ENCODE peak calls at places on chromosomes 16 and 17, in five cellular contexts. One of them, this sample, is unnamed.

GRCh38 chr16:23206986-23207385 is 24.4 kb downstream of the SCNN1G start:
- DNase-seq in lower lobe of right lung: no peak
- DNase-seq in PC-3: no peak
- DNase-seq in left lung: no peak
- DNase-seq in mammary epithelial cell: no peak
- DNase-seq in this sample: no peak

GRCh38 chr16:85461814-85462404 is 151.2 kb upstream of the GSE1 start:
- DNase-seq in PC-3: no peak
- DNase-seq in left lung: peak; percentile 81
- DNase-seq in mammary epithelial cell: no peak
- DNase-seq in lower lobe of right lung: peak; percentile 75
- DNase-seq in this sample: no peak

GRCh38 chr16:58409316-58409973 is 17.2 kb downstream of the GINS3 start:
- DNase-seq in mammary epithelial cell: peak; percentile 90
- DNase-seq in PC-3: peak; percentile 82
- DNase-seq in left lung: no peak
- DNase-seq in lower lobe of right lung: peak; percentile 52
- DNase-seq in this sample: no peak

GRCh38 chr16:57647136-57647875 is 18.9 kb downstream of the ADGRG1 start:
- DNase-seq in left lung: no peak
- DNase-seq in mammary epithelial cell: no peak
- DNase-seq in lower lobe of right lung: no peak
- DNase-seq in PC-3: peak; percentile 21
- DNase-seq in this sample: no peak

GRCh38 chr17:72697602-72698146 is 394.8 kb downstream of the SLC39A11 start:
- DNase-seq in lower lobe of right lung: no peak
- DNase-seq in PC-3: peak; percentile 18
- DNase-seq in left lung: no peak
- DNase-seq in mammary epithelial cell: no peak
- DNase-seq in this sample: no peak

GRCh38 chr17:12553625-12554024 is 112.1 kb upstream of the MYOCD start:
- DNase-seq in PC-3: no peak
- DNase-seq in lower lobe of right lung: no peak
- DNase-seq in left lung: no peak
- DNase-seq in mammary epithelial cell: no peak
- DNase-seq in this sample: no peak

GRCh38 chr17:6517017-6517416 is 39.3 kb downstream of the PITPNM3 start:
- DNase-seq in lower lobe of right lung: no peak
- DNase-seq in mammary epithelial cell: no peak
- DNase-seq in PC-3: no peak
- DNase-seq in left lung: no peak
- DNase-seq in this sample: no peak

GRCh38 chr17:82300707-82301270 is 16.6 kb downstream of the CD7 start:
- DNase-seq in left lung: peak; percentile 64
- DNase-seq in PC-3: peak; percentile 29
- DNase-seq in lower lobe of right lung: peak; percentile 82
- DNase-seq in mammary epithelial cell: peak; percentile 65
- DNase-seq in this sample: peak; percentile 80

GRCh38 chr16:20931066-20931465 is 30.5 kb downstream of the LYRM1 start:
- DNase-seq in PC-3: no peak
- DNase-seq in mammary epithelial cell: no peak
- DNase-seq in lower lobe of right lung: no peak
- DNase-seq in left lung: no peak
- DNase-seq in this sample: no peak

GRCh38 chr17:75450270-75450669 is 6.2 kb upstream of the TMEM94 start:
- DNase-seq in PC-3: no peak
- DNase-seq in mammary epithelial cell: no peak
- DNase-seq in left lung: no peak
- DNase-seq in lower lobe of right lung: no peak
- DNase-seq in this sample: no peak

GRCh38 chr16:86304868-86305267 is 205.5 kb upstream of the FOXF1 start:
- DNase-seq in lower lobe of right lung: no peak
- DNase-seq in mammary epithelial cell: no peak
- DNase-seq in left lung: no peak
- DNase-seq in PC-3: no peak
- DNase-seq in this sample: no peak

GRCh38 chr17:35087731-35088646 is 24.5 kb upstream of the RFFL start:
- DNase-seq in PC-3: peak; percentile 47
- DNase-seq in left lung: peak; percentile 73
- DNase-seq in mammary epithelial cell: peak; percentile 53
- DNase-seq in lower lobe of right lung: peak; percentile 75
- DNase-seq in this sample: no peak

GRCh38 chr17:78996781-78997201 is 12.8 kb downstream of the CANT1 start:
- DNase-seq in mammary epithelial cell: no peak
- DNase-seq in lower lobe of right lung: no peak
- DNase-seq in left lung: no peak
- DNase-seq in PC-3: no peak
- DNase-seq in this sample: no peak

GRCh38 chr17:80494547-80494946 is 18.1 kb upstream of the NPTX1 start:
- DNase-seq in left lung: no peak
- DNase-seq in mammary epithelial cell: peak; percentile 32
- DNase-seq in PC-3: peak; percentile 38
- DNase-seq in lower lobe of right lung: no peak
- DNase-seq in this sample: no peak

GRCh38 chr17:49519781-49520180 is 24.7 kb downstream of the NGFR start:
- DNase-seq in mammary epithelial cell: no peak
- DNase-seq in lower lobe of right lung: no peak
- DNase-seq in left lung: no peak
- DNase-seq in PC-3: no peak
- DNase-seq in this sample: no peak

GRCh38 chr16:82621796-82622195 is 5.0 kb upstream of the CDH13 start:
- DNase-seq in mammary epithelial cell: no peak
- DNase-seq in PC-3: peak; percentile 23
- DNase-seq in left lung: no peak
- DNase-seq in lower lobe of right lung: no peak
- DNase-seq in this sample: no peak

GRCh38 chr17:3675886-3676285 is 7.3 kb downstream of the EMC6 start:
- DNase-seq in left lung: no peak
- DNase-seq in PC-3: no peak
- DNase-seq in mammary epithelial cell: no peak
- DNase-seq in lower lobe of right lung: no peak
- DNase-seq in this sample: no peak

GRCh38 chr16:87392823-87393679 is 915 bp downstream of the MAP1LC3B start:
- DNase-seq in left lung: peak; percentile 65
- DNase-seq in mammary epithelial cell: peak; percentile 55
- DNase-seq in PC-3: peak; percentile 36
- DNase-seq in lower lobe of right lung: peak; percentile 78
- DNase-seq in this sample: no peak
- TF ChIP-seq CTCF in left lung: no peak
- TF ChIP-seq CTCF in mammary epithelial cell: peak; percentile 5
- TF ChIP-seq CTCF in PC-3: peak; percentile 31
- TF ChIP-seq CTCF in lower lobe of right lung: peak; percentile 34
- TF ChIP-seq CTCF in this sample: peak; percentile 35

DNA sequence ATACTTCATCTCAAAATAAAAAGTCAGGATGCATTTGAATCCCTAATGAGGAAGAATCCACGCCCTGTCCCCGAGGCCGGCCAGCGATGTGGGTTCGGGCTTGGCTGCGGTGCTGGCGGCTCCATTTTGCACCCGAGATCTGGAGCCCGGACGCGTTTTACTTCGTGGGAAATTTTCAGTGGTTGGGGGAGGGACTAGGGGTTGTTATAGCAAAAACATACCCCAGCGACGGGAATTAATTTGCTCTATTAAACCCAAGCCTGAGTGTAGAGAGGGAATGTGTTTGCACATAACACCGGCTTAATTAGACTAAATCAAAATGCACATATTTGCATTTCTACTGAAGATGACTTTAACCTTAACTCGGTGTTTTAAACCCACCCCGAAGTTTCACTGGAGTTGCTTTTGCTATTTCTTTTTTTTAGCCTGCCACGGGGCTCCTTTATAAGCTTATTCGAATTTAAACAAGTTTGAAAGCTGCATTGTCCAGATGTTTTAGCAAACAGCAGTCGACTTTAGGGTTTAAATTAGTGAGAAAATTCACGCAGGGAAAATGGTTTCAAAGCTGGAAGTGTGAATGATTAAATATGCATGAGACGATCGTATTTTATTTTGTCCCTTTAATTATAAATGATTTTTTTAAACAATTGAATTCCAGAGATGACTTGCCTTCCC is 4.9 kb downstream of the IRX5 start:
- DNase-seq in left lung: no peak
- DNase-seq in lower lobe of right lung: no peak
- DNase-seq in PC-3: no peak
- DNase-seq in mammary epithelial cell: peak; percentile 43
- DNase-seq in this sample: no peak
- H3K27ac ChIP-seq in left lung: peak overlapping the region; percentile 75
- H3K27ac ChIP-seq in lower lobe of right lung: peak overlapping the region; percentile 79
- H3K27ac ChIP-seq in PC-3: no peak overlapping the region
- H3K27ac ChIP-seq in mammary epithelial cell: peak overlapping the region; percentile 90
- H3K27ac ChIP-seq in this sample: no peak overlapping the region

GRCh38 chr16:50537533-50538290 is 10.5 kb upstream of the NKD1 start:
- DNase-seq in mammary epithelial cell: no peak
- DNase-seq in lower lobe of right lung: no peak
- DNase-seq in left lung: no peak
- DNase-seq in PC-3: no peak
- DNase-seq in this sample: no peak
- H3K27me3 ChIP-seq in mammary epithelial cell: no peaks in the 10 kb centered on the region
- H3K27me3 ChIP-seq in lower lobe of right lung: no peaks in the 10 kb centered on the region
- H3K27me3 ChIP-seq in left lung: no peaks in the 10 kb centered on the region
- H3K27me3 ChIP-seq in PC-3: no peaks in the 10 kb centered on the region
- H3K27me3 ChIP-seq in this sample: no peaks in the 10 kb centered on the region

GRCh38 chr16:24816688-24817087 is 29.1 kb upstream of the SLC5A11 start:
- DNase-seq in left lung: no peak
- DNase-seq in lower lobe of right lung: no peak
- DNase-seq in mammary epithelial cell: no peak
- DNase-seq in PC-3: no peak
- DNase-seq in this sample: no peak
- TF ChIP-seq CTCF in left lung: no peak
- TF ChIP-seq CTCF in lower lobe of right lung: no peak
- TF ChIP-seq CTCF in mammary epithelial cell: no peak
- TF ChIP-seq CTCF in PC-3: no peak
- TF ChIP-seq CTCF in this sample: no peak

GRCh38 chr17:39804839-39805238 is 59.3 kb downstream of the IKZF3 start:
- DNase-seq in left lung: no peak
- DNase-seq in lower lobe of right lung: no peak
- DNase-seq in PC-3: no peak
- DNase-seq in mammary epithelial cell: no peak
- DNase-seq in this sample: no peak
- H3K27ac ChIP-seq in left lung: no peak overlapping the region
- H3K27ac ChIP-seq in lower lobe of right lung: no peak overlapping the region
- H3K27ac ChIP-seq in PC-3: no peak overlapping the region
- H3K27ac ChIP-seq in mammary epithelial cell: no peak overlapping the region
- H3K27ac ChIP-seq in this sample: no peak overlapping the region

GRCh38 chr17:2060681-2061440 is 6.0 kb downstream of the HIC1 start:
- DNase-seq in lower lobe of right lung: no peak
- DNase-seq in left lung: no peak
- DNase-seq in PC-3: no peak
- DNase-seq in mammary epithelial cell: no peak
- DNase-seq in this sample: no peak
- H3K27me3 ChIP-seq in lower lobe of right lung: peaks cover 12% of the 10 kb centered on the region
- H3K27me3 ChIP-seq in left lung: peaks cover 34% of the 10 kb centered on the region
- H3K27me3 ChIP-seq in PC-3: no peaks in the 10 kb centered on the region
- H3K27me3 ChIP-seq in mammary epithelial cell: no peaks in the 10 kb centered on the region
- H3K27me3 ChIP-seq in this sample: no peaks in the 10 kb centered on the region

GRCh38 chr17:43908111-43908721 is 880 bp upstream of the MPP2 start:
- DNase-seq in lower lobe of right lung: peak; percentile 53
- DNase-seq in PC-3: no peak
- DNase-seq in left lung: no peak
- DNase-seq in mammary epithelial cell: no peak
- DNase-seq in this sample: no peak

GRCh38 chr17:43906951-43907424 is 348 bp downstream of the MPP2 start:
- DNase-seq in left lung: no peak
- DNase-seq in mammary epithelial cell: no peak
- DNase-seq in PC-3: no peak
- DNase-seq in lower lobe of right lung: peak; percentile 41
- DNase-seq in this sample: no peak

GRCh38 chr17:43905985-43906852 is 1.1 kb downstream of the MPP2 start:
- DNase-seq in PC-3: no peak
- DNase-seq in left lung: peak; percentile 51
- DNase-seq in mammary epithelial cell: no peak
- DNase-seq in lower lobe of right lung: peak; percentile 61
- DNase-seq in this sample: no peak

GRCh38 chr17:43905400-43905984 is 1.8 kb downstream of the MPP2 start:
- DNase-seq in left lung: no peak
- DNase-seq in PC-3: no peak
- DNase-seq in lower lobe of right lung: no peak
- DNase-seq in mammary epithelial cell: no peak
- DNase-seq in this sample: no peak

GRCh38 chr17:43907425-43907981 is at the start of gene MPP2:
- DNase-seq in left lung: peak; percentile 67
- DNase-seq in mammary epithelial cell: no peak
- DNase-seq in PC-3: peak; percentile 32
- DNase-seq in lower lobe of right lung: peak; percentile 58
- DNase-seq in this sample: no peak
- TF ChIP-seq CTCF in left lung: no peak
- TF ChIP-seq CTCF in mammary epithelial cell: peak; percentile 10
- TF ChIP-seq CTCF in PC-3: no peak
- TF ChIP-seq CTCF in lower lobe of right lung: peak; percentile 18
- TF ChIP-seq CTCF in this sample: no peak

GRCh38 chr17:61351745-61352407 is 47.8 kb upstream of the TBX2 start:
- DNase-seq in left lung: no peak
- DNase-seq in lower lobe of right lung: no peak
- DNase-seq in mammary epithelial cell: no peak
- DNase-seq in PC-3: no peak
- DNase-seq in this sample: no peak
- H3K27ac ChIP-seq in left lung: no peak overlapping the region
- H3K27ac ChIP-seq in lower lobe of right lung: no peak overlapping the region
- H3K27ac ChIP-seq in mammary epithelial cell: no peak overlapping the region
- H3K27ac ChIP-seq in PC-3: no peak overlapping the region
- H3K27ac ChIP-seq in this sample: no peak overlapping the region